ENCODE peak calls at places on chromosomes 12 and 14, in six cellular contexts. One of them, this sample, is unnamed. For H3K27me3, the result is how much of the 10 kb centered on the place peaks cover.

GRCh38 chr12:25855716-25856115 is 102.8 kb upstream of the RASSF8 start:
- DNase-seq in SJSA1: no peak
- DNase-seq in psoas muscle: no peak
- DNase-seq in neural progenitor cell: no peak
- DNase-seq in Peyer's patch: no peak
- DNase-seq in lower lobe of right lung: no peak
- DNase-seq in this sample: no peak

GRCh38 chr12:105369014-105369413 is 38.5 kb downstream of the C12orf75 start:
- DNase-seq in Peyer's patch: no peak
- DNase-seq in lower lobe of right lung: no peak
- DNase-seq in SJSA1: no peak
- DNase-seq in neural progenitor cell: no peak
- DNase-seq in psoas muscle: no peak
- DNase-seq in this sample: peak

GRCh38 chr12:62469704-62470103 is 3.1 kb downstream of the MON2 start:
- DNase-seq in Peyer's patch: no peak
- DNase-seq in neural progenitor cell: no peak
- DNase-seq in lower lobe of right lung: no peak
- DNase-seq in SJSA1: no peak
- DNase-seq in psoas muscle: no peak
- DNase-seq in this sample: no peak

GRCh38 chr12:10873374-10873773 is 10.7 kb downstream of the PRH1 start:
- DNase-seq in neural progenitor cell: no peak
- DNase-seq in Peyer's patch: no peak
- DNase-seq in lower lobe of right lung: no peak
- DNase-seq in SJSA1: no peak
- DNase-seq in psoas muscle: no peak
- DNase-seq in this sample: no peak

GRCh38 chr12:43118881-43119280 is 433.1 kb downstream of the ADAMTS20 start:
- DNase-seq in psoas muscle: no peak
- DNase-seq in neural progenitor cell: no peak
- DNase-seq in Peyer's patch: no peak
- DNase-seq in SJSA1: peak
- DNase-seq in lower lobe of right lung: no peak
- DNase-seq in this sample: no peak

GRCh38 chr12:546920-547845 is 87.4 kb downstream of the B4GALNT3 start:
- DNase-seq in Peyer's patch: peak
- DNase-seq in psoas muscle: peak
- DNase-seq in SJSA1: peak
- DNase-seq in lower lobe of right lung: peak
- DNase-seq in neural progenitor cell: peak
- DNase-seq in this sample: no peak

GRCh38 chr12:80195143-80195726 is 95.9 kb downstream of the OTOGL start:
- DNase-seq in psoas muscle: no peak
- DNase-seq in lower lobe of right lung: no peak
- DNase-seq in SJSA1: peak
- DNase-seq in neural progenitor cell: peak
- DNase-seq in Peyer's patch: peak
- DNase-seq in this sample: peak

GRCh38 chr12:75041481-75041880 is 168.2 kb downstream of the KCNC2 start:
- DNase-seq in psoas muscle: no peak
- DNase-seq in neural progenitor cell: no peak
- DNase-seq in lower lobe of right lung: no peak
- DNase-seq in Peyer's patch: no peak
- DNase-seq in SJSA1: no peak
- DNase-seq in this sample: no peak

GRCh38 chr12:44225128-44225527 is 389.2 kb downstream of the TMEM117 start:
- DNase-seq in Peyer's patch: no peak
- DNase-seq in SJSA1: no peak
- DNase-seq in psoas muscle: no peak
- DNase-seq in neural progenitor cell: no peak
- DNase-seq in lower lobe of right lung: no peak
- DNase-seq in this sample: no peak

GRCh38 chr14:93223565-93223964 is 16.5 kb downstream of the UBR7 start:
- DNase-seq in Peyer's patch: no peak
- DNase-seq in psoas muscle: no peak
- DNase-seq in SJSA1: no peak
- DNase-seq in lower lobe of right lung: no peak
- DNase-seq in neural progenitor cell: no peak
- DNase-seq in this sample: no peak

GRCh38 chr14:93214598-93214997 is 7.5 kb downstream of the UBR7 start:
- DNase-seq in neural progenitor cell: no peak
- DNase-seq in Peyer's patch: no peak
- DNase-seq in SJSA1: no peak
- DNase-seq in lower lobe of right lung: no peak
- DNase-seq in psoas muscle: no peak
- DNase-seq in this sample: no peak

GRCh38 chr14:93220509-93220908 is 13.5 kb downstream of the UBR7 start:
- DNase-seq in neural progenitor cell: no peak
- DNase-seq in lower lobe of right lung: no peak
- DNase-seq in psoas muscle: no peak
- DNase-seq in Peyer's patch: no peak
- DNase-seq in SJSA1: no peak
- DNase-seq in this sample: no peak

GRCh38 chr14:93219103-93219726 is 12.2 kb downstream of the UBR7 start:
- DNase-seq in SJSA1: no peak
- DNase-seq in Peyer's patch: peak
- DNase-seq in lower lobe of right lung: no peak
- DNase-seq in psoas muscle: no peak
- DNase-seq in neural progenitor cell: peak
- DNase-seq in this sample: no peak
- H3K27ac ChIP-seq in SJSA1: no peak
- H3K27ac ChIP-seq in Peyer's patch: no peak
- H3K27ac ChIP-seq in lower lobe of right lung: no peak
- H3K27ac ChIP-seq in psoas muscle: no peak
- H3K27ac ChIP-seq in neural progenitor cell: no peak
- H3K27ac ChIP-seq in this sample: no peak

GRCh38 chr12:104290320-104290719 is 13.2 kb upstream of the EID3 start:
- DNase-seq in psoas muscle: no peak
- DNase-seq in Peyer's patch: no peak
- DNase-seq in neural progenitor cell: no peak
- DNase-seq in lower lobe of right lung: no peak
- DNase-seq in SJSA1: no peak
- DNase-seq in this sample: no peak
- H3K4me3 ChIP-seq in psoas muscle: peak
- H3K4me3 ChIP-seq in Peyer's patch: no peak
- H3K4me3 ChIP-seq in neural progenitor cell: no peak
- H3K4me3 ChIP-seq in lower lobe of right lung: peak
- H3K4me3 ChIP-seq in SJSA1: no peak
- H3K4me3 ChIP-seq in this sample: peak

GRCh38 chr12:52191841-52192791 is at the start of gene KRT80:
- DNase-seq in Peyer's patch: peak
- DNase-seq in psoas muscle: peak
- DNase-seq in lower lobe of right lung: peak
- DNase-seq in neural progenitor cell: no peak
- DNase-seq in SJSA1: peak
- DNase-seq in this sample: peak
- H3K27me3 ChIP-seq in Peyer's patch: under half
- H3K27me3 ChIP-seq in psoas muscle: under half
- H3K27me3 ChIP-seq in lower lobe of right lung: under half
- H3K27me3 ChIP-seq in neural progenitor cell: under half
- H3K27me3 ChIP-seq in SJSA1: under half
- H3K27me3 ChIP-seq in this sample: under half

GRCh38 chr14:91202234-91202974 is 42.1 kb downstream of the GPR68 start:
- DNase-seq in psoas muscle: peak
- DNase-seq in Peyer's patch: no peak
- DNase-seq in lower lobe of right lung: peak
- DNase-seq in neural progenitor cell: peak
- DNase-seq in SJSA1: no peak
- DNase-seq in this sample: no peak
- H3K27ac ChIP-seq in psoas muscle: no peak
- H3K27ac ChIP-seq in Peyer's patch: no peak
- H3K27ac ChIP-seq in lower lobe of right lung: peak
- H3K27ac ChIP-seq in neural progenitor cell: peak
- H3K27ac ChIP-seq in SJSA1: no peak
- H3K27ac ChIP-seq in this sample: no peak

DNA sequence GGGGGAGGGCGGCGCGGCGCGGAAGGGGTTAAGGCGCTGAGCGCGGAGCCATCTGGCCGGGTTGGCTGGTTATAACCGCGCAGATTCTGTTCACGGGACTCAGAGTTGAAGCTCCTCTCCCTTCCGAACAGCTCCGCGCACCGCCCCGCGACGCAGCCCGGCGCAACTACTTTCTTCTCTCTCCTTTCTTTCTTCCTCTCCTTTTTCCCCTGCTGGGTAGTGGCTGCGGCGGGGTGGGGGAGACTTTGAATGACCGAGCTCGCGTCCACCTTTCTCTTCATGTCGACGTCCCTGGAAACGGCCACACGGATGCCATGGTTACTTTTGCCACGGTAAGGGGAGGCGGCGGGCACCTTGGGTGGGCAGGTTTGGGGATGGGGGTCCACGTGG is at the start of gene NTF3:
- DNase-seq in Peyer's patch: no peak
- DNase-seq in psoas muscle: no peak
- DNase-seq in lower lobe of right lung: no peak
- DNase-seq in neural progenitor cell: peak
- DNase-seq in SJSA1: no peak
- DNase-seq in this sample: peak
- H3K4me3 ChIP-seq in Peyer's patch: peak
- H3K4me3 ChIP-seq in psoas muscle: peak
- H3K4me3 ChIP-seq in lower lobe of right lung: peak
- H3K4me3 ChIP-seq in neural progenitor cell: peak
- H3K4me3 ChIP-seq in SJSA1: peak
- H3K4me3 ChIP-seq in this sample: peak

DNA sequence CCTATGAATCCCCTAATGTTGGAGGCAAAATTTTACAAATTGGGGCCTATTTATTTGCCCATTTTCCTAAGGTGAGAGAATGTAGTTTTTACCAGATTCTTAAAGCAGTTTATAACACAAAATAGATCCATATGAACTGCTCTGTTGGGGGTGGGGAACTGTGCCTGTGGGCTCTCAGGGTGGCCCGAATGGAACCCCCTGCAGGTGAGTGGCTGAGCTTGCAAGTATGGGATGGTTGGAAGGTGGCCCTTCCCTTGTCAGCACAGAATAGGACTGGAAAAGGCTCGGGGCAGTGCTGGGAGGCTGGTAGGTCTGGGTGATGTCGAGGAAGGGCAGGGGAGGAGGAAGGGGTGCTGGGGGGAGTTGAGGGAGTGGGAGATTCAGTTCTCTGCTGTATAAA is 4.9 kb downstream of the VSX2 start:
- DNase-seq in lower lobe of right lung: no peak
- DNase-seq in Peyer's patch: no peak
- DNase-seq in neural progenitor cell: peak
- DNase-seq in SJSA1: no peak
- DNase-seq in psoas muscle: no peak
- DNase-seq in this sample: no peak
- H3K27me3 ChIP-seq in lower lobe of right lung: half or more
- H3K27me3 ChIP-seq in Peyer's patch: under half
- H3K27me3 ChIP-seq in neural progenitor cell: half or more
- H3K27me3 ChIP-seq in SJSA1: half or more
- H3K27me3 ChIP-seq in psoas muscle: under half
- H3K27me3 ChIP-seq in this sample: half or more

DNA sequence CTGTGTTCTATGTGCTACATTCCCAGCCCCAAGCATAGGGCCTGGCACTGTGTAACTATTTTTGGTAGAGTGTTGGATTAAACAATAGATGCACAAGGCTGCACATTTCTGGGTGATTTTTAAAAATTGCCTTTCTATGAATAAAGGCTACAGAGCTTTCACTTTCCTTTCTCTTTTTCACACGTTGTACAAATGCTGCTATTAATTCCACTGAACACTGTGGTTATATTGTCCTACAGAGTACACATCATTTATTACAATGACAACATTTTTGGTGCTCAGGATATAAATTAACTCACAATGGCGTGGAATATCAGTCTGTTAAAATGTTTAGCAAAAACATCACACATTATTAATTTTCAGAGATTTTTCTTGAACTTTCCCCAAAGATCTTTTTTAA is 3.6 kb upstream of the EML1 start:
- DNase-seq in SJSA1: no peak
- DNase-seq in neural progenitor cell: no peak
- DNase-seq in lower lobe of right lung: no peak
- DNase-seq in Peyer's patch: no peak
- DNase-seq in psoas muscle: no peak
- DNase-seq in this sample: no peak
- H3K27ac ChIP-seq in SJSA1: no peak
- H3K27ac ChIP-seq in neural progenitor cell: no peak
- H3K27ac ChIP-seq in lower lobe of right lung: no peak
- H3K27ac ChIP-seq in Peyer's patch: no peak
- H3K27ac ChIP-seq in psoas muscle: no peak
- H3K27ac ChIP-seq in this sample: no peak

GRCh38 chr12:55932546-55932919 is 1.6 kb downstream of the DGKA start:
- DNase-seq in psoas muscle: no peak
- DNase-seq in neural progenitor cell: no peak
- DNase-seq in lower lobe of right lung: no peak
- DNase-seq in SJSA1: peak
- DNase-seq in Peyer's patch: peak
- DNase-seq in this sample: no peak

GRCh38 chr12:55931780-55932545 is 1.0 kb downstream of the DGKA start:
- DNase-seq in SJSA1: peak
- DNase-seq in Peyer's patch: peak
- DNase-seq in neural progenitor cell: peak
- DNase-seq in psoas muscle: peak
- DNase-seq in lower lobe of right lung: peak
- DNase-seq in this sample: no peak

GRCh38 chr12:55933799-55934174 is 2.8 kb downstream of the DGKA start:
- DNase-seq in SJSA1: no peak
- DNase-seq in psoas muscle: no peak
- DNase-seq in neural progenitor cell: no peak
- DNase-seq in Peyer's patch: no peak
- DNase-seq in lower lobe of right lung: no peak
- DNase-seq in this sample: no peak

GRCh38 chr12:55934343-55934742 is 3.4 kb downstream of the DGKA start:
- DNase-seq in SJSA1: no peak
- DNase-seq in neural progenitor cell: no peak
- DNase-seq in Peyer's patch: no peak
- DNase-seq in psoas muscle: no peak
- DNase-seq in lower lobe of right lung: no peak
- DNase-seq in this sample: no peak

GRCh38 chr12:55933158-55933798 is 2.3 kb downstream of the DGKA start:
- DNase-seq in lower lobe of right lung: no peak
- DNase-seq in neural progenitor cell: no peak
- DNase-seq in psoas muscle: no peak
- DNase-seq in Peyer's patch: peak
- DNase-seq in SJSA1: peak
- DNase-seq in this sample: no peak
- H3K4me3 ChIP-seq in lower lobe of right lung: peak
- H3K4me3 ChIP-seq in neural progenitor cell: no peak
- H3K4me3 ChIP-seq in psoas muscle: no peak
- H3K4me3 ChIP-seq in Peyer's patch: peak
- H3K4me3 ChIP-seq in SJSA1: no peak
- H3K4me3 ChIP-seq in this sample: peak

DNA sequence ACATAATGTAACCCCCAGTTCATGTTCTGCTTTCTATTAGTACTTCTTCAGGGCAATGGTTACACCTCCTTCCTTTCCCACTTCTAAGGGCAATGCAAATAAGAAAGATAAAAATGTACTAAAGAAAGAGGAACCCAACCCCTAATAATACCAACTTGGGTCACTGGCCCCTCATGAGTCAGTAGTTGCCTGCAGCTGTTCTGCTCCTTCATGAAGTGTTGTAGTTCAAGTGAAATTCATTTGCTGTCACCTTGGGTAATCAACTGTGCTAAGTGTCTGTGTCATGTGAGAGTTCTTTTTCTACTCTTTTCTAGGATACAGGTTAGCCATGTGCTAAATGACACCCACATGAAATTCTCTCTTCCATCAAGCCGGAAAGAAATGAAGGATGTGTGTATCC is 91.8 kb downstream of the PLXNC1 start:
- DNase-seq in psoas muscle: no peak
- DNase-seq in lower lobe of right lung: no peak
- DNase-seq in SJSA1: no peak
- DNase-seq in Peyer's patch: peak
- DNase-seq in neural progenitor cell: no peak
- DNase-seq in this sample: no peak
- H3K27me3 ChIP-seq in psoas muscle: under half
- H3K27me3 ChIP-seq in lower lobe of right lung: under half
- H3K27me3 ChIP-seq in SJSA1: under half
- H3K27me3 ChIP-seq in Peyer's patch: under half
- H3K27me3 ChIP-seq in neural progenitor cell: under half
- H3K27me3 ChIP-seq in this sample: under half